ENCODE peak calls at places on chromosomes 5 and 9, in seven cellular contexts. H, J, X, P, D, W and G are unnamed samples.

GRCh38 chr5:52757991-52758390 is 29.7 kb upstream of the ITGA1 start:
- DNase-seq in W (peak; percentile 82), X (no peak), H (no peak), D (no peak), P (no peak), J (no peak), G (no peak)

GRCh38 chr5:15929616-15930303 is 249.8 kb downstream of the MARCHF11 start:
- DNase-seq in W (no peak), J (no peak), D (no peak), P (no peak), X (no peak), H (no peak), G (no peak)

GRCh38 chr9:35406183-35406959 is 83.5 kb upstream of the RUSC2 start:
- DNase-seq in W (no peak), X (peak; percentile 77), D (no peak), P (peak; percentile 41), J (peak; percentile 27), H (peak; percentile 80), G (no peak)

GRCh38 chr5:14745753-14746152 is 81.2 kb downstream of the OTULIN start:
- DNase-seq in W (no peak), P (no peak), J (no peak), X (no peak), D (no peak), H (no peak), G (no peak)

GRCh38 chr9:134867917-134868750 is 12.5 kb upstream of the FCN2 start:
- DNase-seq in D (no peak), P (no peak), X (no peak), H (no peak), W (no peak), J (no peak), G (no peak)

GRCh38 chr5:51389582-51390463 is 6.6 kb downstream of the ISL1 start:
- DNase-seq in J (no peak), D (no peak), H (no peak), W (no peak), P (no peak), X (no peak), G (no peak)

GRCh38 chr5:172170251-172170701 is 17.7 kb downstream of the STK10 start:
- DNase-seq in J (no peak), W (no peak), H (no peak), D (no peak), X (no peak), P (no peak), G (no peak)

GRCh38 chr9:134333234-134333873 is 7.1 kb downstream of the RXRA start:
- DNase-seq in D (no peak), H (peak; percentile 58), J (peak; percentile 87), W (no peak), P (no peak), X (no peak), G (peak; percentile 88)

GRCh38 chr5:174399411-174399810 is 325.0 kb upstream of the MSX2 start:
- DNase-seq in W (no peak), J (no peak), D (no peak), P (no peak), X (no peak), H (no peak), G (no peak)

GRCh38 chr9:132645306-132645705 is 24.5 kb downstream of the DDX31 start:
- DNase-seq in P (no peak), J (no peak), W (no peak), X (no peak), D (no peak), H (no peak), G (peak; percentile 13)

GRCh38 chr5:92775711-92776615 is 805.1 kb downstream of the NR2F1-AS1 start:
- DNase-seq in P (no peak), X (no peak), J (no peak), W (no peak), D (no peak), H (no peak), G (no peak)

GRCh38 chr5:143788401-143788800 is 23.6 kb upstream of the HMHB1 start:
- DNase-seq in D (no peak), X (no peak), W (no peak), P (no peak), H (no peak), J (no peak), G (no peak)

GRCh38 chr5:123943136-123943535 is 431.2 kb downstream of the CSNK1G3 start:
- DNase-seq in W (no peak), D (no peak), P (no peak), X (no peak), H (no peak), J (no peak), G (no peak)

GRCh38 chr5:150175536-150175935 is 9.0 kb downstream of the CDX1 start:
- DNase-seq in H (no peak), X (no peak), W (no peak), D (no peak), P (no peak), J (no peak), G (peak; percentile 39)

GRCh38 chr5:91357012-91357634 is 26.0 kb downstream of the ARRDC3 start:
- DNase-seq in W (no peak), X (peak; percentile 55), J (no peak), P (no peak), H (peak; percentile 74), D (no peak), G (peak; percentile 13)

GRCh38 chr9:96612966-96613589 is 6.6 kb downstream of the CDC14B start:
- DNase-seq in H (no peak), P (no peak), J (no peak), W (no peak), D (no peak), X (no peak), G (no peak)

GRCh38 chr5:176747670-176748072 is 62.7 kb upstream of the UNC5A start:
- DNase-seq in H (no peak), W (no peak), X (no peak), P (no peak), J (no peak), D (no peak), G (no peak)

GRCh38 chr5:134551891-134552290 is 26.4 kb downstream of the JADE2 start:
- DNase-seq in W (no peak), J (no peak), X (no peak), H (no peak), D (no peak), P (no peak), G (no peak)

GRCh38 chr9:107142896-107143603 is 140.0 kb upstream of the RAD23B start:
- DNase-seq in W (no peak), D (no peak), P (no peak), H (no peak), J (peak; percentile 28), X (no peak), G (no peak)

DNA sequence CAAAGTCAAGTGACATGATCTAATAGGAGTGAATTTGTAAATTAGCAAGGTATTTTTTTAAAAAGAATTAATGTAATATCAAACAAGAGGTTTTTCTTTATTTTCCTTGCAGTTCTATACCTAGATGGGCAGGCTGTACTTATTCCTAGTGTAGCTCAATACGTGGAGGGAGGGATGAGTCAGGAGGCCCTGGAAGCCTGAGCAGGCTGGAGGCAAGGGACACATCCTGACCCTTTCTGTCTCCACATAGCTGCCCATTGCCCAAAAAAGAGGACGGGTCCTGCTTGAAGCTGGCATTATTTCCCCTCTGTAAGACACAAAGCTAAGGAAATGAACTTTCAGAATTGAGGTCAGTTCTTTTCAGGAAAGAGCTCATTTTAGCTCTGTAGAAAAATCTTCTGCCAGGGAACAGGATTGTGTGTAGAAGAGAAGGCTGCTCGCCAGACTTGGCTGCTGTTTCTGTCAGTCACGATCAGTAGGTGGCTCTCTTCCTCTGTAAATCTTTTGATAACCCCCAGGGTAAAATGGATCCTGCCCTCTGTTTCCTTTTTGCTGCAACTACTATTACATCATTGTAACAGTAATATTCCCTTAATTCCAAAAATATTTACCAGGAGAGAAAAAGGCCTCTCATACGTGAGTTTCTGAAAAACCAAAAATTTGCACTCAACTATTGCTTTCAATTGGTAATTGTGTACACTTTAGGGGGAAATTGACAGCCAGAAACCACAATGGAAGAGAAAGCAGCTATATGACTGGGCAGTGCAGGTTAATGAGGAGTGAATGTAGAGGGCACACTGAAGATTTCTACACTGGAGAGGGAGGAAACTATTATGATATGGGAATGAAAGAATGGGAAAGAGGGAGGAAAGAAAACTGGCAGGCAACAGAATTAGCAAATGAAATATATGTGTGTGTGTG is 12.3 kb upstream of the IFNW1 start:
- DNase-seq in D (peak; percentile 22), W (peak; percentile 64), H (no peak), J (no peak), X (no peak), P (no peak), G (peak; percentile 7)
- TF ChIP-seq CTCF in D (no peak), W (peak; percentile 53), H (no peak), J (no peak), X (no peak), P (no peak), G (peak; percentile 47)

DNA sequence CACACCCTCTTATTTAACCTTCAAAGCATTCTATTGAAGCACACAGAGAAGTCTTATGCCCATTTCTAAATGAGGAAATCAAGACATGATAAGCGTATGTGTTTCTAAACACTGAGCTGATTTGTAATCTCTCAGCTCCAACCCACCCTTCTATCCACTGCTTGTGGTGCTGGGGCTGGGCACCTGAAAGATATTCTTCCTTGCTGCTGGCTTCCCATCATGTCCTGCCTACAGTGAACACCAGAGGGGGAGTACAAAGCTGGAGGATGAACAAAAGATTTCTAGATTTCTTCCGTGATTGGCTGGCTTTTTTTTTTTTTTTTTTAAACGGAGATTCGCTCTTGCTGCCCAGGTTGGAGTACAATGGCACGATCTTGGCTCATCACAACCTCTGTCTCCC is 14.4 kb downstream of the ACTL7A start:
- DNase-seq in H (no peak), W (no peak), X (no peak), D (no peak), P (no peak), J (no peak), G (no peak)
- H3K36me3 ChIP-seq in H (peaks cover 25% of the 10 kb centered on the region), W (peaks cover 32% of the 10 kb centered on the region), X (peaks cover 64% of the 10 kb centered on the region), D (peaks cover 100% of the 10 kb centered on the region), P (peaks cover 54% of the 10 kb centered on the region), J (no peaks in the 10 kb centered on the region), G (peaks cover 93% of the 10 kb centered on the region)

GRCh38 chr9:94905606-94906005 is 179.1 kb downstream of the AOPEP start:
- DNase-seq in P (peak; percentile 9), W (no peak), H (no peak), D (no peak), J (no peak), X (no peak), G (no peak)

GRCh38 chr9:94903961-94904421 is 177.5 kb downstream of the AOPEP start:
- DNase-seq in H (no peak), D (no peak), W (no peak), J (no peak), P (peak; percentile 9), X (no peak), G (no peak)

GRCh38 chr9:94906713-94907112 is 180.2 kb downstream of the AOPEP start:
- DNase-seq in P (peak; percentile 5), X (no peak), H (no peak), J (no peak), D (no peak), W (no peak), G (no peak)

GRCh38 chr9:94906181-94906580 is 179.7 kb downstream of the AOPEP start:
- DNase-seq in D (no peak), X (no peak), W (no peak), P (peak; percentile 4), H (no peak), J (no peak), G (no peak)

GRCh38 chr9:94904806-94905205 is 178.3 kb downstream of the AOPEP start:
- DNase-seq in H (no peak), D (no peak), J (no peak), X (no peak), W (no peak), P (no peak), G (no peak)
- H3K27ac ChIP-seq in H (no peak overlapping the region), D (peak overlapping the region; percentile 89), J (no peak overlapping the region), X (no peak overlapping the region), W (no peak overlapping the region), P (no peak overlapping the region), G (no peak overlapping the region)

GRCh38 chr9:36665921-36666429 is 93.3 kb downstream of the MELK start:
- DNase-seq in J (no peak), X (no peak), P (no peak), W (peak; percentile 61), D (no peak), H (no peak), G (no peak)
- TF ChIP-seq CTCF in J (no peak), X (no peak), P (no peak), W (no peak), D (no peak), H (no peak), G (no peak)